ENCODE peak calls at places on chromosome 22, in seven cellular contexts. F, L, U, I, B, H and J are unnamed samples.
A peak's percentile ranks its signal among the peaks of the same experiment; 100 is the strongest.

GRCh38 chr22:25777870-25778269 is 35.9 kb downstream of the MYO18B start:
- DNase-seq in F (peak; percentile 50), H (no peak), L (peak; percentile 54), B (peak; percentile 30), I (peak; percentile 46), U (no peak), J (peak; percentile 66)

GRCh38 chr22:28607710-28608109 is 71.9 kb downstream of the TTC28 start:
- DNase-seq in B (no peak), L (no peak), U (no peak), I (no peak), F (no peak), H (no peak), J (no peak)

GRCh38 chr22:40055143-40055926 is 60.6 kb downstream of the FAM83F start:
- DNase-seq in I (peak; percentile 59), B (no peak), H (no peak), U (no peak), F (peak; percentile 35), L (no peak), J (peak; percentile 41)

GRCh38 chr22:26318975-26319374 is 110.1 kb upstream of the ASPHD2 start:
- DNase-seq in H (no peak), F (peak; percentile 8), U (no peak), L (peak; percentile 32), B (no peak), I (peak; percentile 34), J (no peak)

GRCh38 chr22:43911351-43911750 is 12.3 kb upstream of the PNPLA3 start:
- DNase-seq in I (no peak), U (no peak), B (no peak), F (no peak), L (no peak), H (no peak), J (no peak)

GRCh38 chr22:34105461-34106062 is 185.3 kb upstream of the LARGE1 start:
- DNase-seq in L (peak; percentile 9), H (peak; percentile 22), B (peak; percentile 9), U (no peak), I (peak; percentile 2), F (peak; percentile 20), J (peak; percentile 36)

GRCh38 chr22:27310966-27311665 is 490.4 kb downstream of the MN1 start:
- DNase-seq in I (no peak), F (no peak), U (no peak), H (no peak), B (no peak), L (no peak), J (no peak)

GRCh38 chr22:43821606-43822425 is 9.7 kb upstream of the EFCAB6 start:
- DNase-seq in B (no peak), U (no peak), F (no peak), L (no peak), H (no peak), I (no peak), J (peak; percentile 21)

GRCh38 chr22:47901911-47902310 is 1139.5 kb downstream of the TBC1D22A start:
- DNase-seq in H (no peak), L (no peak), I (no peak), F (no peak), U (no peak), B (no peak), J (no peak)

GRCh38 chr22:47062126-47062525 is 299.7 kb downstream of the TBC1D22A start:
- DNase-seq in I (no peak), B (no peak), F (no peak), H (no peak), U (no peak), L (no peak), J (no peak)

GRCh38 chr22:39114157-39114511 is 17.1 kb downstream of the APOBEC3H start:
- DNase-seq in U (no peak), F (no peak), L (no peak), I (no peak), B (no peak), H (no peak), J (no peak)

GRCh38 chr22:37260939-37261338 is 16.9 kb upstream of the RAC2 start:
- DNase-seq in L (peak; percentile 57), I (no peak), U (no peak), H (peak; percentile 69), B (peak; percentile 61), F (peak; percentile 35), J (peak; percentile 83)

GRCh38 chr22:29375436-29376076 is 12.8 kb downstream of the AP1B1 start:
- DNase-seq in B (no peak), I (no peak), U (no peak), L (no peak), F (no peak), H (no peak), J (no peak)

GRCh38 chr22:35457729-35458546 is 58.0 kb downstream of the MCM5 start:
- DNase-seq in U (no peak), L (peak; percentile 43), H (no peak), I (peak; percentile 56), B (no peak), F (peak; percentile 27), J (no peak)

GRCh38 chr22:42937164-42937854 is 77.6 kb downstream of the PACSIN2 start:
- DNase-seq in L (peak; percentile 79), B (no peak), F (peak; percentile 88), I (peak; percentile 85), U (peak; percentile 76), H (peak; percentile 70), J (peak; percentile 68)

GRCh38 chr22:38327805-38328204 is 10.6 kb upstream of the CSNK1E start:
- DNase-seq in F (peak; percentile 94), L (peak; percentile 61), I (peak; percentile 95), B (no peak), H (no peak), U (no peak), J (no peak)

GRCh38 chr22:35638408-35638807 is 9.8 kb upstream of the APOL6 start:
- DNase-seq in H (peak; percentile 0), I (no peak), L (no peak), B (no peak), F (no peak), U (no peak), J (no peak)

GRCh38 chr22:26367402-26368245 is 61.4 kb upstream of the ASPHD2 start:
- DNase-seq in H (peak; percentile 27), F (peak; percentile 33), B (peak; percentile 62), L (peak; percentile 68), I (peak; percentile 45), U (no peak), J (peak; percentile 63)

GRCh38 chr22:44080936-44081853 is 57.1 kb downstream of the PARVB start:
- DNase-seq in I (peak; percentile 33), L (peak; percentile 58), U (peak; percentile 54), B (peak; percentile 76), H (peak; percentile 82), F (peak; percentile 26), J (peak; percentile 86)

GRCh38 chr22:35892192-35892591 is 136.4 kb downstream of the RBFOX2 start:
- DNase-seq in H (no peak), F (peak; percentile 82), B (no peak), I (peak; percentile 64), L (peak; percentile 54), U (no peak), J (no peak)

GRCh38 chr22:29136715-29137700 is 64.2 kb downstream of the KREMEN1 start:
- DNase-seq in I (no peak), F (no peak), H (no peak), B (no peak), L (no peak), U (no peak), J (no peak)

GRCh38 chr22:30488121-30488520 is 16.3 kb upstream of the SEC14L3 start:
- DNase-seq in U (no peak), B (no peak), L (no peak), H (no peak), F (no peak), I (no peak), J (no peak)

GRCh38 chr22:30492144-30492543 is 13.4 kb downstream of the SEC14L4 start:
- DNase-seq in L (no peak), U (no peak), B (no peak), H (no peak), I (no peak), F (no peak), J (no peak)

GRCh38 chr22:30491381-30491780 is 14.1 kb downstream of the SEC14L4 start:
- DNase-seq in I (no peak), F (no peak), L (no peak), U (no peak), H (no peak), B (no peak), J (no peak)

GRCh38 chr22:30486661-30487115 is 14.9 kb upstream of the SEC14L3 start:
- DNase-seq in U (no peak), F (no peak), H (no peak), B (no peak), I (peak; percentile 4), L (no peak), J (no peak)

GRCh38 chr22:30490399-30490798 is 15.1 kb downstream of the SEC14L4 start:
- DNase-seq in F (no peak), L (no peak), H (no peak), B (no peak), I (no peak), U (no peak), J (no peak)
- TF ChIP-seq CTCF in F (no peak), L (no peak), H (no peak), B (no peak), I (peak; percentile 24), U (peak; percentile 17), J (no peak)

DNA sequence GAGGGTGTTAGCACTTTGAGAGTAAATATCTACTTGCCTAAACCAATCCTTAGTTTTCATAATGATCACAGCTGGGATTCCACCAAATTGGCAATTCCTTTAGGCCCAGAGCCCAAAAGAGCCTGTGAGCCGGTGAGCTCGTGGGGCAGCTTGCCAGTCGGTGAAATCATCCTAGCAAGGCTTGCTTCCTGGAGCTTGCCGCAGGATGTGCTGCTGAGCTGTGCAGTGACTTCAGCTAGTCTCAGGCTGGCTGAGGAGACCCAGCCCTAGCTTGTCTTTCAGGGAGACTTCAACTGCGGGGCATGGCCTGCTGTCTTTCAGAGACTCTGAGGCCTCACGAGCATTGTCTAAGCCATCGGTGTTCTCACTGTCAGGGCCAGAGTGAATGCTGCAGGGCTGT is 73.6 kb upstream of the SUSD2 start:
- DNase-seq in I (peak; percentile 11), L (peak; percentile 37), U (no peak), B (no peak), F (peak; percentile 53), H (no peak), J (no peak)
- TF ChIP-seq CTCF in I (no peak), L (no peak), U (no peak), B (no peak), F (no peak), H (no peak), J (no peak)

GRCh38 chr22:23521442-23522113 is 58.5 kb downstream of the IGLL1 start:
- DNase-seq in F (peak; percentile 66), B (peak; percentile 86), U (peak; percentile 77), H (peak; percentile 98), L (peak; percentile 76), I (peak; percentile 38), J (peak; percentile 92)
- TF ChIP-seq CTCF in F (no peak), B (peak; percentile 59), U (no peak), H (peak; percentile 34), L (peak; percentile 10), I (no peak), J (no peak)

DNA sequence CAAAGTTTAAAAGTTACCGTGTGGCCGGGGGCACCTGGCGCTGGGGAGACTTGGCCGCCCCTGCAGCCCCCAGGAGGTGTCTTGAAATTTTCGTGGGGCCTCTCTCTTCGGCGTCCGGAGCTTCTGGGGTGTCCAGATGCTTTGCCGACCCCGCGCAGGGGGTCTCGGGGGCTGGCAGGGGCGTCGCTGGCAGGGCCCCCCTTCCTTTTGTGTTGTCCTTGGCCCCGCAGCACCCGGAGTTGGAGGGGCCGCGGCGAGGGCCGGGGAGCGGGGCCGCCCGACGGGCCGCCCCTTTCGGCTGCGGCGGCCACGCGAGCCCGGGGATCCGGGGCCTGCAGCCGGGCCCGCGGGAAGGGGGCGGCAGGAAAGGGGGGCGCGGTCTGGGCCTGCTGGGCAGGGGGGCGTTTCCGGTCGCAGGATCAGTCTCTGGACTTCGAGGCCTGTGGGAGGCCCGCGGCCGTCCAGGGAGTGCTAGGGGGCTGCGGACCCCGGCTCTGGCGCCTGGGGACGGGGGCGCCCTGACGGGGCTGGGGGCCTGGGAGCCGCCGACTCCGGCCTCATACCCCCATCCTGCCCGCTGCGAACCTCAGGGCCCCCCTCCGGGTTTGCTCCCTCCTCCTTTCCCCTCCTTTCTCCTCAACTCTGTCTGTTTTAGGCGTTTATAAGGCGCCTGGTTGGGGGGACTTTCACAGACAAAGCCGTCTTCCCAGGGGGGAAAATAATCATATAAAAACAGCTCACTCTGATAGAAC is 867 bp downstream of the ZC3H7B start:
- DNase-seq in L (no peak), H (peak; percentile 69), I (no peak), U (no peak), F (no peak), B (peak; percentile 34), J (peak; percentile 52)
- TF ChIP-seq CTCF in L (no peak), H (no peak), I (no peak), U (no peak), F (no peak), B (no peak), J (no peak)